ENCODE peak calls at places on chromosomes 12 and 14, in six cellular contexts. X is IMR-90, I is mesenchymal stem cell, G is neuronal stem cell, M is H9, S is H1. B is an unnamed sample.

GRCh38 chr12:56230449-56231183 is 765 bp downstream of the SLC39A5 start:
- DNase-seq in S (no peak), X (no peak), M (peak), I (no peak), G (no peak), B (no peak)

GRCh38 chr12:10753066-10753465 is 29.9 kb upstream of the YBX3 start:
- DNase-seq in I (peak), S (no peak), X (peak), M (no peak), G (no peak), B (peak)

GRCh38 chr12:120584343-120585149 is 3.3 kb upstream of the POP5 start:
- DNase-seq in S (peak), I (peak), G (peak), M (peak), X (no peak), B (no peak)

GRCh38 chr12:59716049-59716448 is 120.2 kb downstream of the SLC16A7 start:
- DNase-seq in X (peak), I (no peak), M (no peak), S (no peak), G (no peak), B (no peak)

GRCh38 chr14:22489247-22489551 is 99.8 kb downstream of the DAD1 start:
- DNase-seq in S (no peak), M (no peak), G (no peak), I (no peak), X (no peak), B (no peak)

GRCh38 chr12:49296034-49296835 is 1.3 kb downstream of the PRPH start:
- DNase-seq in M (peak), X (no peak), I (no peak), S (peak), G (no peak), B (no peak)

GRCh38 chr12:67741234-67741633 is 92.7 kb downstream of the DYRK2 start:
- DNase-seq in G (no peak), S (no peak), I (no peak), X (no peak), M (no peak), B (no peak)

GRCh38 chr12:77189463-77189862 is 124.1 kb upstream of the E2F7 start:
- DNase-seq in X (peak), S (no peak), G (no peak), M (no peak), I (peak), B (no peak)

DNA sequence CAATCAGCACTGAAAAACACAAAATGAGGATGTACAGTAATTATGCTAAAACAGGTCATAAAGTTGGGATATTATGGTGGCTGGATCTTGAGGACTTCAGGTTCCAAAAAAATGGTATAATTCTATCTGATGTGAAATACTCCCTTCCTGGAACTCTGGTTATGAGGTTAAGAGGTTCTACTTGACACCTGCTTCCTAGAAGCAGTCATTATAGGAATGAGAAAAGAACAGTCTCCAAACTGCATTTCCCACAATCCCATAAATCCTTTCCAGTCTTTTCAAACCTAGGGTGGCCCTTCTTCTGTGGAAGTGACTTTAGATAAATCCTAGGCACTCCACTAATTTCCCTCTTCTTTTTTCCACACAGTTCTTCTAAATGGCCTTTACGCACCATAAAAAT is 63.7 kb upstream of the OR10AD1 start:
- DNase-seq in I (no peak), M (no peak), X (no peak), G (no peak), S (no peak), B (no peak)
- H3K14ac ChIP-seq in I (no peak), M (no peak), X (no peak), G (no peak), S (no peak), B (no peak)

GRCh38 chr14:68131907-68132306 is 312.3 kb downstream of the RAD51B start:
- DNase-seq in X (no peak), I (no peak), S (no peak), G (no peak), M (no peak), B (no peak)

GRCh38 chr14:68135566-68135965 is 316.0 kb downstream of the RAD51B start:
- DNase-seq in M (no peak), S (no peak), I (no peak), X (peak), G (no peak), B (no peak)

GRCh38 chr14:68132722-68133121 is 313.1 kb downstream of the RAD51B start:
- DNase-seq in M (no peak), G (no peak), X (no peak), I (no peak), S (no peak), B (no peak)

GRCh38 chr14:68135028-68135427 is 315.4 kb downstream of the RAD51B start:
- DNase-seq in S (no peak), X (no peak), G (no peak), M (no peak), I (no peak), B (no peak)

GRCh38 chr14:68133856-68134255 is 314.3 kb downstream of the RAD51B start:
- DNase-seq in X (no peak), G (no peak), M (no peak), S (no peak), I (no peak), B (no peak)
- H3K14ac ChIP-seq in X (no peak), G (no peak), M (no peak), S (no peak), I (no peak), B (no peak)

GRCh38 chr14:93051600-93052546 is 63.9 kb downstream of the ITPK1 start:
- DNase-seq in X (no peak), S (no peak), I (no peak), M (peak), G (no peak), B (no peak)
- H3K14ac ChIP-seq in X (no peak), S (no peak), I (no peak), M (peak), G (no peak), B (no peak)

DNA sequence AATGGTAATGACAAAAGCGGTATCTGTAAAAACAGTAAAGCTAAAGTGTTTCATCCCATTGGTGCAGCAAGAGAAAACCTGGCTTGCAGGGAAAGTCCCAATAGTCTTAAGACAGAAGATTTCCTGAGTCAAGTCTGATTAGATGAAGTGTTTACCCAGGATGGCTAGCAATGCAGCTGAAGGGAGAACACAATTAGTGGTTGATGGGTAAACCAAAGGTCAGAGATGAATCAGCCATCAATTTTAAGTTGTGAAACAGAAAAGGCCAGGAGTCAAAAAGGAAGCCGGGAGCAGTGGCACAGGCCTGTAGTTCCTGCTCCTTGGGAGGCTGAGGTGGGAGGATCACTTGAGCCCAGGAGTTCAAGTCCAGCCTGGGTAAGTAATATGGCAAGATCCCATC is 52.6 kb downstream of the SEC23A start:
- DNase-seq in X (peak), I (peak), S (no peak), M (no peak), G (no peak), B (peak)
- H3K14ac ChIP-seq in X (no peak), I (no peak), S (no peak), M (no peak), G (no peak), B (no peak)

DNA sequence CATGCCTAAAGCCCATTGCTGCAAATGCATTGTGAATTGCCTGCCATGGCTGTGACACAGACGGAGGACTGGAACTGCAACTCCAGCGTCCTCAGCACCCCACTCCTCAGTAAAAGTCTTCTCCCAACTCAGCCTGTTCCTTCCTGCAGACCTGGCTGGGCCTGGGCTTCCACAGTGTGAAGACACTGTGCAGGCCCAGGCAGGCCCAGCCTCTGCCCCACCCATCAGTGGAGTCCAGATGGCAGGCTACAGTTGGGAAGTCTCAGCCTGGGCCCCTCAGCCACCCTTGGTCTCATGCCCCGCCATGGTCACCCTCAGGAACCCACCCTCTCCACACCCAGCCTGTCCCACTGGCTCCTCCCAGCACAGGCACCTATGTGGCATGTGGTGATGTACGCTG is 22.0 kb downstream of the VSX2 start:
- DNase-seq in M (no peak), G (no peak), I (no peak), S (no peak), X (no peak), B (no peak)
- H3K14ac ChIP-seq in M (no peak), G (peak), I (no peak), S (no peak), X (no peak), B (no peak)

DNA sequence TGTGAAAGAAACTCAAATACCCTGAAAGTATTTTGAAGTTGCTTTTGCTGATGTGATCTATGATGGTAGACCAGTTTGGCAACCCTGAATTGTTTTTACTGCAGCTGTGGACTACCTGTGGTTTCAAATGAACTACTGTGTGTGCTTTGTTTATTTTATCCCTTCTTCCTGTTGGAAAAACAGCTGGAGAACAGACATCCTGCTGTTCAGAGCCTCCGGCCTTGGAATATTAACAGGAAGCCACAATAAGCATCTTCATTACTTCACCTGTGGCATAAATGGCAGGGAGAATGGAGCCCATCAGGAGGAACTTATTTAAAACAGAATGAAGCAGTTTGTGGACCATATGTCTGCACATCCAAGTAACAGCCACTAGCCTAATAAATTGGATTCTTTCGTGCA is 104.8 kb downstream of the DUSP6 start:
- DNase-seq in M (peak), I (peak), X (peak), G (no peak), S (no peak), B (no peak)
- H3K14ac ChIP-seq in M (no peak), I (no peak), X (no peak), G (no peak), S (no peak), B (no peak)

DNA sequence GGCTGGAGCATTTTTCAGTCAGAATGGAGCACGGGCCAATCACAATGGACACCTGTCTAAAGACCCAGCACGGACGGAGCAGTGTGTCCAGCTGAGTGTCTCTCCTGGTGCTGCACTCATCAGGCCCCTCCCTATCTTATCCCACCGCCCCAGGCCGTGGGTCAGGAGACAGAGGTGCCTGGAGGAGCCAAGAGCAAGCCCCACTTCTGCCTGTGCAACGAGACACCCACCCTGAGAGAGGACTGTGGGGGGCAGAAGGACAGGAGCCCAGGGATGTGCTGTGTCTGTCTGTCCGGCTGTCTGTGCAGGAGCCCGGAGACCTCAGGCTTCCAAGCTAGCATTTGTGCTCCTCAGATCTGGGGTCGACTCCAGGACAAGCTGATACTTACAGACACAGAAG is 69.6 kb upstream of the SFSWAP start:
- DNase-seq in S (no peak), M (peak), G (no peak), I (no peak), X (no peak), B (no peak)
- H3K14ac ChIP-seq in S (no peak), M (no peak), G (no peak), I (no peak), X (no peak), B (no peak)

GRCh38 chr14:55458800-55459577 is 18.6 kb upstream of the TBPL2 start:
- DNase-seq in X (peak), G (no peak), I (peak), S (no peak), M (no peak), B (peak)

GRCh38 chr14:55454264-55455151 is 14.1 kb upstream of the TBPL2 start:
- DNase-seq in G (no peak), M (no peak), I (peak), X (peak), S (peak), B (peak)

GRCh38 chr14:55451950-55452349 is 11.5 kb upstream of the TBPL2 start:
- DNase-seq in S (peak), M (no peak), I (no peak), X (no peak), G (no peak), B (no peak)

GRCh38 chr14:55457496-55457895 is 17.1 kb upstream of the TBPL2 start:
- DNase-seq in S (no peak), I (no peak), M (no peak), G (no peak), X (no peak), B (no peak)
- H3K14ac ChIP-seq in S (no peak), I (no peak), M (no peak), G (no peak), X (no peak), B (no peak)

DNA sequence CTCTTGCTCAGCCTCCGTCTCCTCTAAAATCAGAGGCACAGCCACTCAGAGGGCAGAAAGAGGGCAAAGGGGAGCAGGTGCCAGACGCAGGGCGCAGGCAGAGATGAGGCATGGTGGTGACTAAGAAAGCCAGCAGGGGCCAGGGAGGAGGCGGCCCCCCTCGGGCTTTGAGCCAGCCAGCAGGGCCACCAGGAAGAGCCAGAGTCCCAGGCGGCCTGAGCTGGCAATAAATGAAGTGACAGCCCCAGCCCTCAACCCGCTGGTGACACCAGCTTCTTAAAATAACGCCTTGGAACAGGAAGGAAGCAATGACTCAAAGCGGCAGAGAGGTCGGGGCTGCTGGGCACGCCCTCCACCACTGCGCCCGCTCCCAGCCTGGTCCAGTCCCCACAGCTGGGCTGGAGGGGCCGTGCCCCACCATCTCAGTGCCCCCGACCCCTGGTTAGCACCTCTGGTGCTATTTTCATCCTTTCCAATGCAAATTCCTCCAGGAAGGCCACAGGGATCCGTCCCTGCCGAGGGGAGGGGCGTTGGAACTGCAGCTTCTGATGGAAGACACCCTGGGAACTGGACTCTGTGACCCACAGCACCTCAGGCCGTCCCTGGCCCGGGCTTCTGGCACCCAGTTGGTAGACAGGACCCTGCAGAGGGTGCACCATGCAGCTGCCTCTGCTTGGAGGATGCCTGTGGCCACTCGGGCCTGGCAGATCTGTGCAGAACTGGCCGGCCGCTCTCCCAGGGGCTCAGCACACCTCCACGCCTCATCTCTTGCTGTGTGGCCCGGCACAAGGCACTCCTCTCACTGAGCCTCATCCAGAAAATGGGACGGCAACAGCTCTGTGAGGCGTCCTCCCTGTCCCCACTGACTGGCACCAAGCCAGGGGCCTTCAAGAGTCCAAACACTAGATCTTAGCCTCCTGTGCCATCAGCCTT is 113.7 kb downstream of the NCOR2 start:
- DNase-seq in S (no peak), X (peak), I (peak), M (no peak), G (no peak), B (peak)
- H3K14ac ChIP-seq in S (no peak), X (peak), I (no peak), M (no peak), G (peak), B (no peak)

B was measured in trophoblast cell.